ENCODE peak calls at places on chromosomes 16 and 17, in six cellular contexts. X is upper lobe of right lung; R is HL-60; M is sigmoid colon; K is stimulated activated CD4-positive, alpha-beta T cell treated with anti-CD3 and anti-CD28 coated beads, Interleukin-1b, Interleukin-23, amount 100 ng/mL, for 48 hours; O is ascending aorta. Y is an unnamed sample.

GRCh38 chr16:51538707-51539604 is 387.9 kb upstream of the SALL1 start:
- DNase-seq in X (no peak), R (no peak), M (no peak), K (no peak), O (no peak), Y (no peak)

GRCh38 chr17:65729207-65729606 is 167.8 kb upstream of the AXIN2 start:
- DNase-seq in X (no peak), R (no peak), M (no peak), K (no peak), O (no peak), Y (no peak)

GRCh38 chr17:8623591-8623990 is 6.9 kb downstream of the MYH10 start:
- DNase-seq in X (no peak), R (no peak), M (no peak), K (no peak), O (no peak), Y (no peak)

GRCh38 chr16:84044108-84044488 is 1.5 kb upstream of the SLC38A8 start:
- DNase-seq in X (no peak), R (no peak), M (no peak), K (no peak), O (no peak), Y (no peak)

GRCh38 chr17:4920351-4921048 is 11.6 kb upstream of the GP1BA start:
- DNase-seq in X (peak; percentile 88), R (peak; percentile 78), M (no peak), K (no peak), O (no peak), Y (peak; percentile 20)

GRCh38 chr17:11757796-11758195 is 159.5 kb downstream of the DNAH9 start:
- DNase-seq in X (no peak), R (no peak), M (no peak), K (no peak), O (no peak), Y (no peak)

GRCh38 chr16:5058476-5058875 is 7.3 kb downstream of the C16orf89 start:
- DNase-seq in X (no peak), R (no peak), M (no peak), K (no peak), O (no peak), Y (no peak)

GRCh38 chr17:65750678-65751077 is 189.2 kb upstream of the AXIN2 start:
- DNase-seq in X (peak; percentile 87), R (peak; percentile 3), M (peak; percentile 73), K (peak; percentile 23), O (no peak), Y (no peak)

GRCh38 chr16:51756447-51757123 is 605.5 kb upstream of the SALL1 start:
- DNase-seq in X (no peak), R (no peak), M (no peak), K (no peak), O (no peak), Y (no peak)

GRCh38 chr17:50117202-50118040 is 12.5 kb downstream of the SAMD14 start:
- DNase-seq in X (peak; percentile 82), R (peak; percentile 61), M (no peak), K (peak; percentile 67), O (no peak), Y (no peak)

GRCh38 chr17:65998675-65999074 is 193.3 kb downstream of the CEP112 start:
- DNase-seq in X (no peak), R (no peak), M (no peak), K (no peak), O (no peak), Y (no peak)

GRCh38 chr17:72413077-72414031 is 292.5 kb downstream of the SOX9 start:
- DNase-seq in X (no peak), R (no peak), M (no peak), K (no peak), O (no peak), Y (no peak)

GRCh38 chr17:44383363-44383762 is 6.1 kb downstream of the ITGA2B start:
- DNase-seq in X (no peak), R (no peak), M (no peak), K (no peak), O (no peak), Y (no peak)

GRCh38 chr16:71637398-71637797 is 11.4 kb downstream of the MARVELD3 start:
- DNase-seq in X (no peak), R (no peak), M (no peak), K (no peak), O (no peak), Y (no peak)

GRCh38 chr16:19014456-19014855 is 30.7 kb downstream of the TMC7 start:
- DNase-seq in X (peak; percentile 68), R (peak; percentile 89), M (no peak), K (no peak), O (no peak), Y (no peak)

GRCh38 chr17:80730739-80731138 is 186.1 kb downstream of the RPTOR start:
- DNase-seq in X (no peak), R (no peak), M (no peak), K (no peak), O (no peak), Y (no peak)

GRCh38 chr17:37317867-37318266 is 57.9 kb upstream of the C17orf78 start:
- DNase-seq in X (no peak), R (no peak), M (no peak), K (no peak), O (no peak), Y (no peak)

GRCh38 chr17:40486513-40487370 is 14.7 kb downstream of the TNS4 start:
- DNase-seq in X (no peak), R (peak; percentile 53), M (no peak), K (no peak), O (no peak), Y (no peak)

Y was measured in SIG-M5.